ENCODE peak calls at places on chromosomes 5 and 9, in seven cellular contexts. H is heart right ventricle, G is SW480, N is germinal center, D is activated T-cell treated with anti-CD3 and anti-CD28 coated beads for 48 hours, I is trophoblast cell, C is Ammon's horn. V is an unnamed sample.

GRCh38 chr9:128408963-128409431 is 11.7 kb upstream of the CERCAM start:
- DNase-seq in N (no peak), C (peak; percentile 92), D (no peak), G (no peak), I (no peak), H (no peak), V (no peak)

GRCh38 chr9:106502930-106503329 is 360.0 kb upstream of the ZNF462 start:
- DNase-seq in D (no peak), N (no peak), C (no peak), G (no peak), I (no peak), H (no peak), V (no peak)

GRCh38 chr9:134621558-134622110 is 20.0 kb upstream of the COL5A1 start:
- DNase-seq in C (no peak), I (no peak), H (no peak), G (no peak), N (no peak), D (no peak), V (no peak)

GRCh38 chr5:9108156-9108555 is 437.7 kb downstream of the SEMA5A start:
- DNase-seq in H (no peak), G (no peak), N (no peak), D (no peak), C (no peak), I (no peak), V (no peak)

GRCh38 chr9:86614871-86615849 is 260.9 kb upstream of the TUT7 start:
- DNase-seq in I (peak; percentile 68), G (peak; percentile 13), N (no peak), D (no peak), H (no peak), C (no peak), V (no peak)

GRCh38 chr5:91386120-91386519 is 3.0 kb upstream of the ARRDC3 start:
- DNase-seq in D (no peak), C (peak; percentile 70), H (no peak), N (no peak), I (no peak), G (peak; percentile 3), V (no peak)

GRCh38 chr5:133150909-133151544 is 99.2 kb downstream of the HSPA4 start:
- DNase-seq in G (no peak), C (no peak), H (no peak), N (no peak), I (no peak), D (no peak), V (no peak)

GRCh38 chr5:174920906-174921550 is 196.6 kb downstream of the MSX2 start:
- DNase-seq in D (no peak), I (no peak), C (no peak), G (no peak), N (no peak), H (no peak), V (no peak)

GRCh38 chr9:137953683-137954438 is 76.3 kb downstream of the CACNA1B start:
- DNase-seq in G (no peak), N (no peak), C (no peak), I (no peak), D (no peak), H (no peak), V (no peak)

GRCh38 chr5:60886158-60886557 is 42.1 kb upstream of the ELOVL7 start:
- DNase-seq in H (no peak), I (no peak), N (no peak), D (no peak), G (no peak), C (no peak), V (no peak)

GRCh38 chr5:86565197-86565789 is 52.4 kb upstream of the COX7C start:
- DNase-seq in G (peak; percentile 2), C (no peak), H (no peak), D (no peak), I (no peak), N (no peak), V (no peak)

GRCh38 chr5:113505181-113505580 is 8.3 kb upstream of the YTHDC2 start:
- DNase-seq in C (no peak), I (peak; percentile 9), H (no peak), D (no peak), G (no peak), N (no peak), V (no peak)

GRCh38 chr9:137114613-137115393 is at the start of gene DPP7:
- DNase-seq in H (peak; percentile 80), C (peak; percentile 85), I (no peak), D (peak; percentile 81), G (peak; percentile 52), N (peak; percentile 91), V (peak; percentile 64)

GRCh38 chr9:109349431-109349846 is 28.6 kb upstream of the EPB41L4B start:
- DNase-seq in G (no peak), I (no peak), C (peak; percentile 57), H (no peak), D (no peak), N (no peak), V (no peak)

GRCh38 chr5:80837679-80838078 is 122.5 kb upstream of the RASGRF2 start:
- DNase-seq in H (no peak), C (no peak), I (no peak), N (no peak), G (no peak), D (peak; percentile 17), V (no peak)

GRCh38 chr5:93721045-93721444 is 20.4 kb downstream of the POU5F2 start:
- DNase-seq in G (peak; percentile 17), D (no peak), C (no peak), N (no peak), H (no peak), I (no peak), V (no peak)

GRCh38 chr5:102807878-102808502 is 52.9 kb downstream of the PAM start:
- DNase-seq in H (no peak), G (peak; percentile 79), C (peak; percentile 23), N (no peak), I (no peak), D (no peak), V (no peak)

GRCh38 chr9:105510024-105510423 is 47.9 kb upstream of the FKTN start:
- DNase-seq in H (no peak), I (no peak), C (no peak), D (no peak), N (no peak), G (no peak), V (no peak)

GRCh38 chr9:132087438-132088030 is 7.9 kb upstream of the MED27 start:
- DNase-seq in H (no peak), I (no peak), C (peak; percentile 74), G (no peak), D (no peak), N (no peak), V (no peak)

GRCh38 chr9:2087500-2088313 is 72.6 kb downstream of the SMARCA2 start:
- DNase-seq in I (no peak), G (peak; percentile 47), D (no peak), C (peak; percentile 25), H (no peak), N (peak; percentile 66), V (no peak)

GRCh38 chr9:127193483-127193882 is 71.0 kb upstream of the ANGPTL2 start:
- DNase-seq in H (no peak), G (no peak), N (no peak), D (no peak), I (no peak), C (no peak), V (no peak)

GRCh38 chr9:84276741-84277140 is 63.8 kb downstream of the SLC28A3 start:
- DNase-seq in H (no peak), G (no peak), C (no peak), N (no peak), I (no peak), D (no peak), V (no peak)

GRCh38 chr5:57862471-57863282 is 380.1 kb upstream of the ACTBL2 start:
- DNase-seq in C (peak; percentile 32), I (peak; percentile 94), H (no peak), N (no peak), G (no peak), D (no peak), V (no peak)

GRCh38 chr9:135338546-135338945 is 141.0 kb upstream of the PPP1R26 start:
- DNase-seq in G (no peak), N (no peak), C (no peak), D (no peak), H (no peak), I (no peak), V (no peak)

GRCh38 chr5:123449424-123449823 is 26.2 kb upstream of the CEP120 start:
- DNase-seq in I (no peak), D (no peak), N (no peak), H (no peak), G (no peak), C (no peak), V (no peak)

GRCh38 chr5:35830587-35830986 is 26.1 kb upstream of the IL7R start:
- DNase-seq in H (no peak), N (no peak), I (no peak), D (no peak), C (no peak), G (no peak), V (no peak)